ENCODE peak calls at places on chromosome 9, in four cellular contexts. M is CD8-positive, alpha-beta memory T cell; O is DND-41; G is PC-9. S is an unnamed sample.

GRCh38 chr9:15423328-15423985 is 781 bp downstream of the SNAPC3 start:
- DNase-seq in G (no peak), M (no peak), O (no peak), S (no peak)

GRCh38 chr9:124011460-124012301 is at the start of gene LHX2:
- DNase-seq in O (no peak), G (peak), M (no peak), S (peak)

GRCh38 chr9:132486706-132487350 is 76.8 kb downstream of the CFAP77 start:
- DNase-seq in O (peak), G (no peak), M (no peak), S (no peak)

GRCh38 chr9:9961934-9962333 is 650.9 kb downstream of the PTPRD start:
- DNase-seq in O (no peak), G (no peak), M (no peak), S (no peak)

GRCh38 chr9:114732842-114733241 is 50.9 kb upstream of the TEX48 start:
- DNase-seq in G (no peak), O (no peak), M (no peak), S (no peak)

GRCh38 chr9:98808411-98808815 is 943 bp downstream of the GALNT12 start:
- DNase-seq in O (no peak), G (peak), M (no peak), S (no peak)

GRCh38 chr9:77864096-77864889 is 167.3 kb downstream of the GNAQ start:
- DNase-seq in O (no peak), M (no peak), G (no peak), S (no peak)

GRCh38 chr9:99811172-99811571 is 10.5 kb upstream of the NR4A3 start:
- DNase-seq in G (no peak), M (no peak), O (no peak), S (no peak)

GRCh38 chr9:92983984-92984589 is 36.8 kb downstream of the FGD3 start:
- DNase-seq in O (peak), M (no peak), G (no peak), S (no peak)

GRCh38 chr9:129270205-129270604 is 92.1 kb upstream of the IER5L start:
- DNase-seq in O (no peak), M (peak), G (no peak), S (no peak)

GRCh38 chr9:93673844-93674334 is 97.5 kb downstream of the PHF2 start:
- DNase-seq in G (no peak), O (peak), M (no peak), S (peak)

GRCh38 chr9:122788831-122789230 is at the start of gene OR5C1:
- DNase-seq in O (no peak), M (no peak), G (no peak), S (no peak)

GRCh38 chr9:133892193-133892920 is 99.8 kb downstream of the VAV2 start:
- DNase-seq in M (no peak), G (no peak), O (no peak), S (no peak)

GRCh38 chr9:98455957-98456621 is 200.6 kb upstream of the TBC1D2 start:
- DNase-seq in G (peak), O (no peak), M (no peak), S (peak)

GRCh38 chr9:110058304-110058953 is 149.5 kb downstream of the C9orf152 start:
- DNase-seq in O (peak), M (no peak), G (peak), S (no peak)

GRCh38 chr9:122186777-122187176 is 27.1 kb downstream of the MORN5 start:
- DNase-seq in M (no peak), O (no peak), G (no peak), S (no peak)

GRCh38 chr9:89311346-89312153 is 555 bp downstream of the CKS2 start:
- DNase-seq in M (peak), O (no peak), G (no peak), S (no peak)

GRCh38 chr9:5582835-5583195 is 46.1 kb upstream of the RIC1 start:
- DNase-seq in M (no peak), G (no peak), O (no peak), S (no peak)

DNA sequence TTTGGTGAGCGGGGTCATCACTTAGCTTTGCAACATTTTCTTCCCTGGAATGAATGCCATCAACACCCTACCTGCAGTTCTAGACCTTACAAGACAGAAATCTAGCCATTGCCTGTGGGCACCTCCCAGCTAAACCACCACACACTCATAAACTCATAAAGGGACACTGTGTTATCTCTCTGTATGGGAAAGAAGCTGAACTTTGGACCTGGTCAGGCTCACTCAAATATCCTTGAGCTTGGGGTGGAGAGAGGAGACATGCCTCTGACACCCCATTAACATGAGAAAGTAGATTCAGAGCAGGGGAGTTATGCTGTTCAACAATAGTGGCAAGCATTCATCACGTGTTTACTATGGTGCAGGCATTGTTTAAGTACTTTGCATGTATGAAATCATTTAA is 205.6 kb downstream of the ZNF462 start:
- DNase-seq in O (no peak), G (no peak), M (no peak), S (no peak)
- H3K4me3 ChIP-seq in O (no peak), G (no peak), M (no peak), S (no peak)

GRCh38 chr9:131008563-131008908 is 438 bp upstream of the LAMC3 start:
- DNase-seq in O (no peak), M (no peak), G (no peak), S (no peak)
- H3K4me3 ChIP-seq in O (no peak), M (no peak), G (no peak), S (peak)

DNA sequence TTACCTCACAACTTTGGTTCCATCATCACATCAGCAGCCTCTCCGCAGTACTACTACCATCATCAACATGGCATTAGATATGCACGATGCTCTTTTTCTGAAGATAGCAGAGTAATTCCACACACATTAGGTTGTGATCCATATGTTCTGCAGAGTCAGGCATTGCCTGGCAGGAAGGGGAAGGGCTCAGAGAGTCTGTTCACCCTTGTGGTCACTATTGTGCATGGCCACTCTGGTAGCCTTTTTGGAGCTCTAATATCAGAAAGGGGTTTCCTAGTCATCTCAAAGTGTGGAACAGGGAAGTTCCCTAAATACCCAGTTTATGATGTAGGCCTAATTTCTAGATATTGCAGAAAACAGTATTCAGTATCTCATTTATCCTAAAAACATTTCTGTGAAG is 373.6 kb downstream of the BNC2 start:
- DNase-seq in M (no peak), G (no peak), O (no peak), S (no peak)
- H3K4me3 ChIP-seq in M (no peak), G (no peak), O (no peak), S (no peak)

GRCh38 chr9:70260606-70261005 is 1.8 kb downstream of the SMC5 start:
- DNase-seq in M (no peak), G (no peak), O (no peak), S (no peak)
- H3K4me3 ChIP-seq in M (peak), G (peak), O (no peak), S (no peak)

DNA sequence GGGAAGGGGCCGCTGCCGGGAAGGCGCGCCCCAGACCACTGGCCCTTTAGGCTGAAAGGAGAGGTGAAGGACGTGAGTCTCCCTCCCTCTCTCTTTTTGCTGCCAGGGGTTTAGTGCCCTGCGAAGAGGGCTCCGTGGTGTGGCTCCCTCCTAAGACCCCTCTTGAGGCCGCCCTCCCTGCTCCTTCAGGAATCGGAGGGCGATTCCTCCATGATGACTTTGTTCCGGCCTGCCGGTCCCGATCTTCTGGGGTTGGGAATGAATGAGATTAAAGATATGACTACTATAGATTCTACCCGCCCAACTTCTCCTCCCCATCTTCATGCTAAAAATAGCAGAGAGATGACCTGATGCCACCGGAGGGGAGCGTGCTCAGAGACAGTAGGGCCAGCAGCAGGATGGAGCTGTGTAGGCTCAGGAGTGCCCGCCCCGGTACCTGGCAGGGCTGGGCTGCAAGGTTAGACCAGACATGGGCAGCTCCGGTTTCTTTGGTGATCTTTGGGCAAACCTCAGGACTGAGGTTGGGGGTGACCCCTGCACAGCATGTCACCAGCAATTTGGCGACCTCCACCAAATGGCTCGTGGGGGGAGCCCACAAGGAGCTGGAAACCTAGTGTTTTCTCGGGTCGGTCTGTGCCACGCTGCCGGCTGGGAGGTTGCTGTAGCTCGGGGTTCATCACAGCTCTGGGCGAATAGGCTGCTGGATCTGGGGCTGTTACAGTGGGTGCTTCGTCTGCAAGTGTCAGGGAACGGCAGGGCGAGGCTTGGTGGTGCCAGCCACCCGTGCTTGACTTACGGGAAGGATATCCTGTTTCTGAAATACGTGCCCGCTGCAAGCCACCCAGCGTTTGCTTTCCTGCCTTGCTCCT is 1.7 kb downstream of the OLFM1 start:
- DNase-seq in G (no peak), O (no peak), M (no peak), S (no peak)
- H3K4me3 ChIP-seq in G (no peak), O (no peak), M (no peak), S (peak)

DNA sequence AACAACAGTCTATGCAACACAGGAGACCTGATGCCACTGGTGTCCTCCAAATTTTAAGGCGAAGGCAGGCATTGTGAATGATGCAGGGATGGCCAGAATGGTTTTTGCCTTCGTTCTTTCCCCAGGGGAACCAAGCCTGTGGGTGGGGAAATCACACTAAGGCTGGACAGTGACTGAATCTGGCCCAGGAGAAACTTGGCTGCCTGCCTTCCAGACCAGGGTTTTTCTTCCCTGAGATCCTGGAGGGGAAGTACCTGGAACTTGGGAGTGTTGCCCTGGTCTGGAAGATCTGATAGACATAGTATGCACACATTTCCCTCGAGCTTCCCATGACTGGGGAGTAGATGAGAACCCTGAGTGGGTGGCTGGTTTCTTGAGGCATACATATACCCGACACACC is 699 bp upstream of the IL11RA start:
- DNase-seq in O (no peak), M (no peak), G (no peak), S (no peak)
- H3K4me3 ChIP-seq in O (no peak), M (no peak), G (peak), S (no peak)

GRCh38 chr9:126684345-126684744 is 70.6 kb downstream of the LMX1B start:
- DNase-seq in G (no peak), M (no peak), O (no peak), S (no peak)

GRCh38 chr9:126682928-126683697 is 69.4 kb downstream of the LMX1B start:
- DNase-seq in O (no peak), G (no peak), M (no peak), S (no peak)

GRCh38 chr9:126683698-126684044 is 69.9 kb downstream of the LMX1B start:
- DNase-seq in M (no peak), G (no peak), O (no peak), S (no peak)

GRCh38 chr9:126681336-126681735 is 67.6 kb downstream of the LMX1B start:
- DNase-seq in O (no peak), G (no peak), M (no peak), S (no peak)

DNA sequence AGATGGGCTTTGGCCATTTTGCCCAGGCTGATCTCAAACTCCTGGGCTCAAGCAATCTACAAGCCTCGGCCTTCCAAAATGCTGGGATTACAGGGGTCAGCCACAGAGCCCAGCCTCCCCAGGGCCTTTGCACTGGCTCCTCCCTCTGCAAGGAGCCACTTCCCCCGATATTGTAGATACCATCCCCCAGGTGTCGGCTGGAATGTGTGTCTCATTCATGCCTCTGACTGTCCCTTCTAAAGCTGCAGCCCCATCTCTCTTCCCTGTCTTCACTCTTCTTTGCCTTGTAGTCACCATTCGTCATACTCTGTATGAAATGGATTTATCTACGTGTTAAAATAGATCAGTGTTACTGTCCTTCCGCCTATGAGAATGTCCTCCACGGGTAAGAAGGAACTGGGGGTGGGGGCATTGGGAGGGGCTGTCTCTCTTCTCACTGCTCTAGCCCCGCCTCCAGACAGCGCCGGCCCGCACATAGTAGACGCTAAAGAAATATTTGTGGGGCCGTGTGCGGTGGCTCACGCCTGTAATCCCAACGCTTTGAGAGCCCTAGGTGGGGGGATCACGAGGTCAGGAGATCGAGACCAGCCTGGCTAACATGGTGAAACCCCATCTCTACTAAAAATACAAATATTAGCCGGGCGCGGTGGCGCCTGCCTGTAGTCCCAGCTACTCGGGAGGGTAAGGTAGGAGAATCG is 68.5 kb downstream of the LMX1B start:
- DNase-seq in O (no peak), G (no peak), M (no peak), S (no peak)
- H3K4me3 ChIP-seq in O (no peak), G (no peak), M (no peak), S (no peak)